ENCODE peak calls at places on chromosome 9, in six cellular contexts. One of them, this sample, is unnamed.

GRCh38 chr9:112065781-112066606 is 109.1 kb downstream of the SUSD1 start:
- DNase-seq in GM12865: no peak
- DNase-seq in COR-L47: no peak
- DNase-seq in fibroblast of mammary gland: peak
- DNase-seq in posterior cingulate gyrus: no peak
- DNase-seq in fibroblast of villous mesenchyme: peak
- DNase-seq in this sample: no peak

GRCh38 chr9:72205513-72205912 is 56.3 kb downstream of the GDA start:
- DNase-seq in GM12865: peak
- DNase-seq in COR-L47: no peak
- DNase-seq in fibroblast of mammary gland: no peak
- DNase-seq in posterior cingulate gyrus: no peak
- DNase-seq in fibroblast of villous mesenchyme: no peak
- DNase-seq in this sample: no peak

GRCh38 chr9:37798677-37799076 is 1.9 kb upstream of the DCAF10 start:
- DNase-seq in GM12865: peak
- DNase-seq in COR-L47: no peak
- DNase-seq in fibroblast of mammary gland: no peak
- DNase-seq in posterior cingulate gyrus: no peak
- DNase-seq in fibroblast of villous mesenchyme: no peak
- DNase-seq in this sample: no peak

GRCh38 chr9:114516913-114517312 is 11.6 kb upstream of the WHRN start:
- DNase-seq in GM12865: no peak
- DNase-seq in COR-L47: no peak
- DNase-seq in fibroblast of mammary gland: peak
- DNase-seq in posterior cingulate gyrus: peak
- DNase-seq in fibroblast of villous mesenchyme: peak
- DNase-seq in this sample: no peak

GRCh38 chr9:37746448-37747270 is 6.9 kb upstream of the TRMT10B start:
- DNase-seq in GM12865: no peak
- DNase-seq in COR-L47: no peak
- DNase-seq in fibroblast of mammary gland: peak
- DNase-seq in posterior cingulate gyrus: peak
- DNase-seq in fibroblast of villous mesenchyme: peak
- DNase-seq in this sample: no peak

GRCh38 chr9:70654144-70654543 is 239.7 kb upstream of the KLF9 start:
- DNase-seq in GM12865: no peak
- DNase-seq in COR-L47: no peak
- DNase-seq in fibroblast of mammary gland: no peak
- DNase-seq in posterior cingulate gyrus: no peak
- DNase-seq in fibroblast of villous mesenchyme: no peak
- DNase-seq in this sample: no peak

GRCh38 chr9:133956520-133957076 is 35.5 kb downstream of the VAV2 start:
- DNase-seq in GM12865: peak
- DNase-seq in COR-L47: no peak
- DNase-seq in fibroblast of mammary gland: no peak
- DNase-seq in posterior cingulate gyrus: peak
- DNase-seq in fibroblast of villous mesenchyme: peak
- DNase-seq in this sample: no peak

GRCh38 chr9:124453586-124454191 is 3.4 kb downstream of the ADGRD2 start:
- DNase-seq in GM12865: no peak
- DNase-seq in COR-L47: no peak
- DNase-seq in fibroblast of mammary gland: no peak
- DNase-seq in posterior cingulate gyrus: peak
- DNase-seq in fibroblast of villous mesenchyme: no peak
- DNase-seq in this sample: no peak

GRCh38 chr9:98318834-98319478 is 63.5 kb upstream of the TBC1D2 start:
- DNase-seq in GM12865: no peak
- DNase-seq in COR-L47: no peak
- DNase-seq in fibroblast of mammary gland: peak
- DNase-seq in posterior cingulate gyrus: no peak
- DNase-seq in fibroblast of villous mesenchyme: peak
- DNase-seq in this sample: no peak

GRCh38 chr9:12718482-12719026 is 25.4 kb downstream of the TYRP1 start:
- DNase-seq in GM12865: no peak
- DNase-seq in COR-L47: no peak
- DNase-seq in fibroblast of mammary gland: no peak
- DNase-seq in posterior cingulate gyrus: peak
- DNase-seq in fibroblast of villous mesenchyme: peak
- DNase-seq in this sample: no peak

GRCh38 chr9:22265038-22265437 is 181.6 kb upstream of the DMRTA1 start:
- DNase-seq in GM12865: no peak
- DNase-seq in COR-L47: no peak
- DNase-seq in fibroblast of mammary gland: no peak
- DNase-seq in posterior cingulate gyrus: no peak
- DNase-seq in fibroblast of villous mesenchyme: no peak
- DNase-seq in this sample: no peak

GRCh38 chr9:14277202-14277601 is 36.7 kb downstream of the NFIB start:
- DNase-seq in GM12865: no peak
- DNase-seq in COR-L47: no peak
- DNase-seq in fibroblast of mammary gland: peak
- DNase-seq in posterior cingulate gyrus: no peak
- DNase-seq in fibroblast of villous mesenchyme: peak
- DNase-seq in this sample: no peak

GRCh38 chr9:113711251-113711650 is 164.9 kb upstream of the ZNF618 start:
- DNase-seq in GM12865: no peak
- DNase-seq in COR-L47: no peak
- DNase-seq in fibroblast of mammary gland: no peak
- DNase-seq in posterior cingulate gyrus: no peak
- DNase-seq in fibroblast of villous mesenchyme: no peak
- DNase-seq in this sample: no peak

GRCh38 chr9:123395276-123396006 is 39.4 kb downstream of the CRB2 start:
- DNase-seq in GM12865: no peak
- DNase-seq in COR-L47: peak
- DNase-seq in fibroblast of mammary gland: no peak
- DNase-seq in posterior cingulate gyrus: no peak
- DNase-seq in fibroblast of villous mesenchyme: no peak
- DNase-seq in this sample: no peak

GRCh38 chr9:109857337-109857736 is 77.3 kb downstream of the PALM2AKAP2 start:
- DNase-seq in GM12865: no peak
- DNase-seq in COR-L47: no peak
- DNase-seq in fibroblast of mammary gland: no peak
- DNase-seq in posterior cingulate gyrus: no peak
- DNase-seq in fibroblast of villous mesenchyme: no peak
- DNase-seq in this sample: no peak

GRCh38 chr9:124758691-124759090 is 12.4 kb downstream of the NR6A1 start:
- DNase-seq in GM12865: no peak
- DNase-seq in COR-L47: no peak
- DNase-seq in fibroblast of mammary gland: no peak
- DNase-seq in posterior cingulate gyrus: no peak
- DNase-seq in fibroblast of villous mesenchyme: no peak
- DNase-seq in this sample: no peak

GRCh38 chr9:102360846-102361245 is 622.4 kb upstream of the GRIN3A start:
- DNase-seq in GM12865: no peak
- DNase-seq in COR-L47: no peak
- DNase-seq in fibroblast of mammary gland: no peak
- DNase-seq in posterior cingulate gyrus: no peak
- DNase-seq in fibroblast of villous mesenchyme: no peak
- DNase-seq in this sample: no peak

GRCh38 chr9:107683566-107683965 is 194.0 kb upstream of the KLF4 start:
- DNase-seq in GM12865: no peak
- DNase-seq in COR-L47: no peak
- DNase-seq in fibroblast of mammary gland: no peak
- DNase-seq in posterior cingulate gyrus: no peak
- DNase-seq in fibroblast of villous mesenchyme: no peak
- DNase-seq in this sample: no peak

GRCh38 chr9:115531410-115532130 is 413.6 kb upstream of the TNC start:
- DNase-seq in GM12865: no peak
- DNase-seq in COR-L47: no peak
- DNase-seq in fibroblast of mammary gland: peak
- DNase-seq in posterior cingulate gyrus: no peak
- DNase-seq in fibroblast of villous mesenchyme: peak
- DNase-seq in this sample: no peak

GRCh38 chr9:124190761-124191160 is 67.0 kb upstream of the NEK6 start:
- DNase-seq in GM12865: no peak
- DNase-seq in COR-L47: no peak
- DNase-seq in fibroblast of mammary gland: no peak
- DNase-seq in posterior cingulate gyrus: peak
- DNase-seq in fibroblast of villous mesenchyme: no peak
- DNase-seq in this sample: peak

GRCh38 chr9:20083417-20083816 is 294.6 kb upstream of the SLC24A2 start:
- DNase-seq in GM12865: no peak
- DNase-seq in COR-L47: no peak
- DNase-seq in fibroblast of mammary gland: no peak
- DNase-seq in posterior cingulate gyrus: no peak
- DNase-seq in fibroblast of villous mesenchyme: no peak
- DNase-seq in this sample: no peak

GRCh38 chr9:36781532-36781931 is 208.8 kb downstream of the MELK start:
- DNase-seq in GM12865: no peak
- DNase-seq in COR-L47: no peak
- DNase-seq in fibroblast of mammary gland: peak
- DNase-seq in posterior cingulate gyrus: no peak
- DNase-seq in fibroblast of villous mesenchyme: no peak
- DNase-seq in this sample: no peak

GRCh38 chr9:14441976-14442651 is 128.2 kb upstream of the NFIB start:
- DNase-seq in GM12865: peak
- DNase-seq in COR-L47: no peak
- DNase-seq in fibroblast of mammary gland: no peak
- DNase-seq in posterior cingulate gyrus: no peak
- DNase-seq in fibroblast of villous mesenchyme: peak
- DNase-seq in this sample: no peak

GRCh38 chr9:106419737-106420136 is 443.2 kb upstream of the ZNF462 start:
- DNase-seq in GM12865: no peak
- DNase-seq in COR-L47: no peak
- DNase-seq in fibroblast of mammary gland: no peak
- DNase-seq in posterior cingulate gyrus: no peak
- DNase-seq in fibroblast of villous mesenchyme: no peak
- DNase-seq in this sample: no peak

GRCh38 chr9:127917603-127918002 is 762 bp upstream of the ST6GALNAC4 start:
- DNase-seq in GM12865: peak
- DNase-seq in COR-L47: no peak
- DNase-seq in fibroblast of mammary gland: no peak
- DNase-seq in posterior cingulate gyrus: no peak
- DNase-seq in fibroblast of villous mesenchyme: no peak
- DNase-seq in this sample: no peak

GRCh38 chr9:98182069-98182820 is 10.2 kb downstream of the CORO2A start:
- DNase-seq in GM12865: no peak
- DNase-seq in COR-L47: no peak
- DNase-seq in fibroblast of mammary gland: no peak
- DNase-seq in posterior cingulate gyrus: peak
- DNase-seq in fibroblast of villous mesenchyme: no peak
- DNase-seq in this sample: no peak

GRCh38 chr9:16245756-16246440 is 624.6 kb downstream of the BNC2 start:
- DNase-seq in GM12865: no peak
- DNase-seq in COR-L47: no peak
- DNase-seq in fibroblast of mammary gland: peak
- DNase-seq in posterior cingulate gyrus: no peak
- DNase-seq in fibroblast of villous mesenchyme: no peak
- DNase-seq in this sample: no peak

GRCh38 chr9:26975728-26976707 is 19.8 kb downstream of the IFT74 start:
- DNase-seq in GM12865: no peak
- DNase-seq in COR-L47: peak
- DNase-seq in fibroblast of mammary gland: peak
- DNase-seq in posterior cingulate gyrus: no peak
- DNase-seq in fibroblast of villous mesenchyme: peak
- DNase-seq in this sample: no peak

GRCh38 chr9:90024823-90025222 is 420.0 kb downstream of the GADD45G start:
- DNase-seq in GM12865: no peak
- DNase-seq in COR-L47: no peak
- DNase-seq in fibroblast of mammary gland: no peak
- DNase-seq in posterior cingulate gyrus: peak
- DNase-seq in fibroblast of villous mesenchyme: no peak
- DNase-seq in this sample: no peak

GRCh38 chr9:133054966-133055365 is 6.8 kb upstream of the CEL start:
- DNase-seq in GM12865: no peak
- DNase-seq in COR-L47: no peak
- DNase-seq in fibroblast of mammary gland: peak
- DNase-seq in posterior cingulate gyrus: peak
- DNase-seq in fibroblast of villous mesenchyme: peak
- DNase-seq in this sample: no peak

GRCh38 chr9:133975511-133975910 is 16.6 kb downstream of the VAV2 start:
- DNase-seq in GM12865: no peak
- DNase-seq in COR-L47: no peak
- DNase-seq in fibroblast of mammary gland: no peak
- DNase-seq in posterior cingulate gyrus: peak
- DNase-seq in fibroblast of villous mesenchyme: no peak
- DNase-seq in this sample: no peak

GRCh38 chr9:127447416-127448111 is 3.6 kb downstream of the RPL12 start:
- DNase-seq in GM12865: no peak
- DNase-seq in COR-L47: no peak
- DNase-seq in fibroblast of mammary gland: no peak
- DNase-seq in posterior cingulate gyrus: peak
- DNase-seq in fibroblast of villous mesenchyme: peak
- DNase-seq in this sample: no peak

GRCh38 chr9:99109522-99109921 is 4.6 kb downstream of the TGFBR1 start:
- DNase-seq in GM12865: no peak
- DNase-seq in COR-L47: no peak
- DNase-seq in fibroblast of mammary gland: peak
- DNase-seq in posterior cingulate gyrus: no peak
- DNase-seq in fibroblast of villous mesenchyme: peak
- DNase-seq in this sample: no peak

GRCh38 chr9:91904541-91905236 is 45.3 kb downstream of the ROR2 start:
- DNase-seq in GM12865: no peak
- DNase-seq in COR-L47: no peak
- DNase-seq in fibroblast of mammary gland: no peak
- DNase-seq in posterior cingulate gyrus: no peak
- DNase-seq in fibroblast of villous mesenchyme: no peak
- DNase-seq in this sample: no peak

GRCh38 chr9:20353931-20354652 is 268.2 kb downstream of the MLLT3 start:
- DNase-seq in GM12865: peak
- DNase-seq in COR-L47: no peak
- DNase-seq in fibroblast of mammary gland: peak
- DNase-seq in posterior cingulate gyrus: no peak
- DNase-seq in fibroblast of villous mesenchyme: peak
- DNase-seq in this sample: no peak

GRCh38 chr9:6197330-6197729 is 18.3 kb upstream of the IL33 start:
- DNase-seq in GM12865: peak
- DNase-seq in COR-L47: no peak
- DNase-seq in fibroblast of mammary gland: peak
- DNase-seq in posterior cingulate gyrus: no peak
- DNase-seq in fibroblast of villous mesenchyme: no peak
- DNase-seq in this sample: no peak

GRCh38 chr9:77307166-77307565 is 129.8 kb downstream of the VPS13A start:
- DNase-seq in GM12865: no peak
- DNase-seq in COR-L47: no peak
- DNase-seq in fibroblast of mammary gland: no peak
- DNase-seq in posterior cingulate gyrus: no peak
- DNase-seq in fibroblast of villous mesenchyme: no peak
- DNase-seq in this sample: no peak